ENCODE peak calls at places on chromosome 5, in seven cellular contexts. One of them, this sample, is unnamed.

GRCh38 chr5:16857635-16858034 is 78.5 kb downstream of the MYO10 start:
- DNase-seq in aorta: no peak
- DNase-seq in AG04450: no peak
- DNase-seq in heart right ventricle: no peak
- DNase-seq in astrocyte: no peak
- DNase-seq in right cardiac atrium: no peak
- DNase-seq in IMR-90: no peak
- DNase-seq in this sample: no peak

GRCh38 chr5:88889165-88890069 is 6.4 kb upstream of the MEF2C start:
- DNase-seq in aorta: peak; percentile 89
- DNase-seq in AG04450: no peak
- DNase-seq in heart right ventricle: peak; percentile 71
- DNase-seq in astrocyte: peak; percentile 62
- DNase-seq in right cardiac atrium: peak; percentile 90
- DNase-seq in IMR-90: peak; percentile 13
- DNase-seq in this sample: no peak

GRCh38 chr5:178372091-178372695 is 139.6 kb upstream of the PHYKPL start:
- DNase-seq in aorta: peak; percentile 69
- DNase-seq in AG04450: no peak
- DNase-seq in heart right ventricle: no peak
- DNase-seq in astrocyte: no peak
- DNase-seq in right cardiac atrium: peak; percentile 76
- DNase-seq in IMR-90: no peak
- DNase-seq in this sample: no peak

GRCh38 chr5:17808566-17808965 is 174.3 kb downstream of the TAF11L14 start:
- DNase-seq in aorta: no peak
- DNase-seq in AG04450: no peak
- DNase-seq in heart right ventricle: no peak
- DNase-seq in astrocyte: no peak
- DNase-seq in right cardiac atrium: no peak
- DNase-seq in IMR-90: no peak
- DNase-seq in this sample: no peak

GRCh38 chr5:39428639-39429038 is 3.9 kb upstream of the DAB2 start:
- DNase-seq in aorta: no peak
- DNase-seq in AG04450: no peak
- DNase-seq in heart right ventricle: no peak
- DNase-seq in astrocyte: no peak
- DNase-seq in right cardiac atrium: no peak
- DNase-seq in IMR-90: no peak
- DNase-seq in this sample: no peak

GRCh38 chr5:36537729-36538128 is 68.7 kb upstream of the SLC1A3 start:
- DNase-seq in aorta: no peak
- DNase-seq in AG04450: no peak
- DNase-seq in heart right ventricle: no peak
- DNase-seq in astrocyte: no peak
- DNase-seq in right cardiac atrium: no peak
- DNase-seq in IMR-90: no peak
- DNase-seq in this sample: no peak

GRCh38 chr5:96226941-96227552 is 206.0 kb downstream of the PCSK1 start:
- DNase-seq in aorta: peak; percentile 76
- DNase-seq in AG04450: peak; percentile 87
- DNase-seq in heart right ventricle: no peak
- DNase-seq in astrocyte: peak; percentile 96
- DNase-seq in right cardiac atrium: peak; percentile 51
- DNase-seq in IMR-90: peak; percentile 97
- DNase-seq in this sample: peak; percentile 22

GRCh38 chr5:73786043-73786831 is 160.2 kb downstream of the ARHGEF28 start:
- DNase-seq in aorta: no peak
- DNase-seq in AG04450: no peak
- DNase-seq in heart right ventricle: no peak
- DNase-seq in astrocyte: no peak
- DNase-seq in right cardiac atrium: no peak
- DNase-seq in IMR-90: no peak
- DNase-seq in this sample: peak; percentile 63

GRCh38 chr5:150659360-150660107 is 1.5 kb upstream of the MYOZ3 start:
- DNase-seq in aorta: no peak
- DNase-seq in AG04450: no peak
- DNase-seq in heart right ventricle: no peak
- DNase-seq in astrocyte: no peak
- DNase-seq in right cardiac atrium: peak; percentile 64
- DNase-seq in IMR-90: no peak
- DNase-seq in this sample: no peak

GRCh38 chr5:35124932-35125331 is 77.2 kb upstream of the AGXT2 start:
- DNase-seq in aorta: no peak
- DNase-seq in AG04450: no peak
- DNase-seq in heart right ventricle: no peak
- DNase-seq in astrocyte: no peak
- DNase-seq in right cardiac atrium: no peak
- DNase-seq in IMR-90: no peak
- DNase-seq in this sample: no peak

GRCh38 chr5:156052697-156053455 is 274.1 kb upstream of the SGCD start:
- DNase-seq in aorta: no peak
- DNase-seq in AG04450: no peak
- DNase-seq in heart right ventricle: no peak
- DNase-seq in astrocyte: no peak
- DNase-seq in right cardiac atrium: peak; percentile 21
- DNase-seq in IMR-90: no peak
- DNase-seq in this sample: no peak

GRCh38 chr5:2517451-2517850 is 234.0 kb downstream of the IRX2 start:
- DNase-seq in aorta: no peak
- DNase-seq in AG04450: no peak
- DNase-seq in heart right ventricle: no peak
- DNase-seq in astrocyte: no peak
- DNase-seq in right cardiac atrium: no peak
- DNase-seq in IMR-90: no peak
- DNase-seq in this sample: no peak

GRCh38 chr5:159286420-159287035 is 23.4 kb downstream of the UBLCP1 start:
- DNase-seq in aorta: no peak
- DNase-seq in AG04450: no peak
- DNase-seq in heart right ventricle: no peak
- DNase-seq in astrocyte: no peak
- DNase-seq in right cardiac atrium: no peak
- DNase-seq in IMR-90: peak; percentile 48
- DNase-seq in this sample: no peak

GRCh38 chr5:139707445-139708003 is 59.4 kb downstream of the CXXC5 start:
- DNase-seq in aorta: no peak
- DNase-seq in AG04450: no peak
- DNase-seq in heart right ventricle: no peak
- DNase-seq in astrocyte: no peak
- DNase-seq in right cardiac atrium: no peak
- DNase-seq in IMR-90: no peak
- DNase-seq in this sample: no peak

GRCh38 chr5:81524015-81524414 is 130.1 kb upstream of the ACOT12 start:
- DNase-seq in aorta: no peak
- DNase-seq in AG04450: no peak
- DNase-seq in heart right ventricle: no peak
- DNase-seq in astrocyte: no peak
- DNase-seq in right cardiac atrium: no peak
- DNase-seq in IMR-90: no peak
- DNase-seq in this sample: no peak

GRCh38 chr5:17748196-17748595 is 113.9 kb downstream of the TAF11L14 start:
- DNase-seq in aorta: no peak
- DNase-seq in AG04450: no peak
- DNase-seq in heart right ventricle: no peak
- DNase-seq in astrocyte: no peak
- DNase-seq in right cardiac atrium: no peak
- DNase-seq in IMR-90: no peak
- DNase-seq in this sample: no peak

GRCh38 chr5:129853588-129853987 is 50.7 kb upstream of the CHSY3 start:
- DNase-seq in aorta: no peak
- DNase-seq in AG04450: no peak
- DNase-seq in heart right ventricle: no peak
- DNase-seq in astrocyte: no peak
- DNase-seq in right cardiac atrium: no peak
- DNase-seq in IMR-90: no peak
- DNase-seq in this sample: no peak

GRCh38 chr5:105475401-105475800 is 1912.8 kb upstream of the NUDT12 start:
- DNase-seq in aorta: no peak
- DNase-seq in AG04450: no peak
- DNase-seq in heart right ventricle: no peak
- DNase-seq in astrocyte: no peak
- DNase-seq in right cardiac atrium: no peak
- DNase-seq in IMR-90: no peak
- DNase-seq in this sample: no peak

GRCh38 chr5:7419367-7419766 is 23.4 kb downstream of the ADCY2 start:
- DNase-seq in aorta: no peak
- DNase-seq in AG04450: no peak
- DNase-seq in heart right ventricle: no peak
- DNase-seq in astrocyte: no peak
- DNase-seq in right cardiac atrium: no peak
- DNase-seq in IMR-90: no peak
- DNase-seq in this sample: no peak

GRCh38 chr5:7420506-7421280 is 24.8 kb downstream of the ADCY2 start:
- DNase-seq in aorta: no peak
- DNase-seq in AG04450: no peak
- DNase-seq in heart right ventricle: no peak
- DNase-seq in astrocyte: no peak
- DNase-seq in right cardiac atrium: no peak
- DNase-seq in IMR-90: no peak
- DNase-seq in this sample: no peak

GRCh38 chr5:7419846-7420245 is 23.9 kb downstream of the ADCY2 start:
- DNase-seq in aorta: no peak
- DNase-seq in AG04450: no peak
- DNase-seq in heart right ventricle: no peak
- DNase-seq in astrocyte: no peak
- DNase-seq in right cardiac atrium: no peak
- DNase-seq in IMR-90: no peak
- DNase-seq in this sample: no peak

GRCh38 chr5:7422719-7423118 is 26.8 kb downstream of the ADCY2 start:
- DNase-seq in aorta: no peak
- DNase-seq in AG04450: no peak
- DNase-seq in heart right ventricle: no peak
- DNase-seq in astrocyte: peak; percentile 54
- DNase-seq in right cardiac atrium: no peak
- DNase-seq in IMR-90: no peak
- DNase-seq in this sample: no peak

DNA sequence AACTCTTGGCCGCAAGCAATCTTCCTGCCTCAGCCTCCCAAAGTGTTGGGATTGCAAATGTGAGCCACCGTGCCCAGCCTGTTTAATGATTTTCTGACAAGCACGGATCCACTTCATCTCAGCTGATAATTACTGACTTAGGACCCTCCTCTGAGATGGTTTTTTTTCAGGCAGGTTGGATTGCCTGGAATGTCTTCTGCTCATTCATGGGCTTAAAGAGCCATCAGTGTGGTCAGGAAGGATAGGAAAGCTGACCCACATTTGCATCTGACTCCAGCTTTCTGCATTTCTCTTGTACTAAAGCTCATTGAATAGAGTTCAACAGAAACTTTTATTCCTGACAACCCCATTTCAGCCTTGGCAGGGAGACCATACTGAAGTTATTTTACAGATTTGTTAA is 26.3 kb downstream of the ADCY2 start:
- DNase-seq in aorta: no peak
- DNase-seq in AG04450: no peak
- DNase-seq in heart right ventricle: no peak
- DNase-seq in astrocyte: peak; percentile 50
- DNase-seq in right cardiac atrium: no peak
- DNase-seq in IMR-90: no peak
- DNase-seq in this sample: no peak
- H3K27ac ChIP-seq in aorta: no peak overlapping the region
- H3K27ac ChIP-seq in AG04450: no peak overlapping the region
- H3K27ac ChIP-seq in heart right ventricle: no peak overlapping the region
- H3K27ac ChIP-seq in astrocyte: no peak overlapping the region
- H3K27ac ChIP-seq in right cardiac atrium: no peak overlapping the region
- H3K27ac ChIP-seq in IMR-90: no peak overlapping the region
- H3K27ac ChIP-seq in this sample: no peak overlapping the region

DNA sequence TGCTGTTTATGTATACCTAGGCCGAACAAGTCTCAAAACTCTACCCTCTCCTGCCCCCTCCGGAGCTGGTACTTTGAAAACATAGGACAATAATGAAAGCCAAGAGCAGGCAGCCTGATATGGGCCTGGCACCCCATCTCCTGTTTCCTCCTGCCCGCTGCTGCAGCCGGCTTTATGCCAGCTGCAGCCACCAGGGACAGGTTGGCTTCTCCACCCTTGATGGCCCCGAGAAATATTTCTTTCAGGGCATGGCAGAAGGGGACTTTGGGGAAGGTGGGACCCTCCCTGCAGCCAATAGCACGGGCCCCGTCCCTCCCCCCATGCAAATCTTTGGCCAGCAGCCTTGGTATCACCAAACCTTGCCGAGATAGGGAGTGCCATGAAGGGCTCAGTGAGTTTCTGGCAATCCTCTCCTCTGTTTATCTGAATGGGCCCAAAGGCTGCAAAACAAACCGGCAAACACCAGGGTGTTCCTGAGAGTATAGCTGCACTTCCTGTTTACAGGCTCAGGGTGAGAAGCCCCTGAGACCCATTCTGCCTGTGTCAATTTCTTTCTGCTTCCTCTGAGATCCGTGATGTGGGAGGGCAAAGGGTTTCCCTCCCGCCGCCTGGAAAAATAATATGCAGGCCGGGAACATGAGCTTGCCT is 73.4 kb upstream of the BOD1 start:
- DNase-seq in aorta: no peak
- DNase-seq in AG04450: no peak
- DNase-seq in heart right ventricle: no peak
- DNase-seq in astrocyte: no peak
- DNase-seq in right cardiac atrium: no peak
- DNase-seq in IMR-90: no peak
- DNase-seq in this sample: no peak
- H3K27ac ChIP-seq in aorta: no peak overlapping the region
- H3K27ac ChIP-seq in AG04450: no peak overlapping the region
- H3K27ac ChIP-seq in heart right ventricle: peak overlapping the region; percentile 86
- H3K27ac ChIP-seq in astrocyte: no peak overlapping the region
- H3K27ac ChIP-seq in right cardiac atrium: peak overlapping the region; percentile 82
- H3K27ac ChIP-seq in IMR-90: no peak overlapping the region
- H3K27ac ChIP-seq in this sample: no peak overlapping the region

GRCh38 chr5:126449751-126450271 is 26.6 kb downstream of the GRAMD2B start:
- DNase-seq in aorta: no peak
- DNase-seq in AG04450: no peak
- DNase-seq in heart right ventricle: no peak
- DNase-seq in astrocyte: peak; percentile 67
- DNase-seq in right cardiac atrium: no peak
- DNase-seq in IMR-90: peak; percentile 77
- DNase-seq in this sample: peak; percentile 99
- H3K27ac ChIP-seq in aorta: no peak overlapping the region
- H3K27ac ChIP-seq in AG04450: no peak overlapping the region
- H3K27ac ChIP-seq in heart right ventricle: peak overlapping the region; percentile 60
- H3K27ac ChIP-seq in astrocyte: peak overlapping the region; percentile 61
- H3K27ac ChIP-seq in right cardiac atrium: peak overlapping the region; percentile 1
- H3K27ac ChIP-seq in IMR-90: peak overlapping the region; percentile 41
- H3K27ac ChIP-seq in this sample: peak overlapping the region; percentile 99

DNA sequence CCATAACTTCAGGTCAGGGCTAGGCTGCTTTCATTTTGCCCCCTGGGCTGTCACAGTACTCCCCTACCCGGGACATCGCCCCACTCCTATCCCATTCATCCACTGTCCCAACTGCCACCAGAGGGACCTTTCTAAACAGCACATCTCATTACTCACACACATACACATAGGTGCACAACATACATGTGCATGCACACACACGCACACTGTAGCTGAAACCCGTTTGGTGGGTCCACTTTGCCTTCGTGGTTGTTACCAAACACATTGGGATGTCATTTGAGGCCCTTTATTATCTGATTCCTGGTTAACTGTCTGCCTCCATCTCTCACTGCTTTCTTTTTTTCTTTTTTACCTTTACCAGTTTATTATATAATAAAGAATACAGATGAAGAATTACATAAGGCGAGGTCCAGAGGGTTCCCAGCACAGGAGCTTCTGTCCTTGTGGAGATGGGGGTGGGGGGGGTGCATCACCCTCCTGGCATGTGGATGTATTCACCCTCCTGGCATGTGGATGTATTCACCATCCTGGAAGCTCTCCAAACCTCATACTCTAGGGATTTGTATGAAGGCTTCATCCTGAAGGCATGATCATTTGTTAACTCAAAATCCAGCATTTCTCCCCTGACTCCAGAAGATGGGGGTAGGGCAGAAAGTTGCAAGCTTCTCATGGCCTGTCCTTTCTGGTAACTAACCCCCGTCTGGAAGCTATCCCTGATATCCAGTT is 186.0 kb downstream of the GOLPH3 start:
- DNase-seq in aorta: no peak
- DNase-seq in AG04450: peak; percentile 64
- DNase-seq in heart right ventricle: no peak
- DNase-seq in astrocyte: peak; percentile 97
- DNase-seq in right cardiac atrium: no peak
- DNase-seq in IMR-90: peak; percentile 97
- DNase-seq in this sample: peak; percentile 87
- H3K27ac ChIP-seq in aorta: no peak overlapping the region
- H3K27ac ChIP-seq in AG04450: no peak overlapping the region
- H3K27ac ChIP-seq in heart right ventricle: no peak overlapping the region
- H3K27ac ChIP-seq in astrocyte: peak overlapping the region; percentile 13
- H3K27ac ChIP-seq in right cardiac atrium: no peak overlapping the region
- H3K27ac ChIP-seq in IMR-90: no peak overlapping the region
- H3K27ac ChIP-seq in this sample: peak overlapping the region; percentile 13